ENCODE peak calls at places on chromosomes 5 and 9, in seven cellular contexts. I, R, S, Q, T, O and Z are unnamed samples.

GRCh38 chr9:131701789-131702337 is 38.0 kb downstream of the RAPGEF1 start:
- DNase-seq in R (no peak), T (no peak), I (no peak), Q (no peak), S (no peak), O (no peak), Z (no peak)

GRCh38 chr9:37956423-37956820 is 52.5 kb upstream of the SLC25A51 start:
- DNase-seq in T (no peak), S (no peak), O (no peak), I (no peak), R (no peak), Q (no peak), Z (no peak)

GRCh38 chr9:3290231-3290840 is 235.5 kb downstream of the RFX3 start:
- DNase-seq in R (no peak), S (no peak), T (peak; percentile 12), O (no peak), I (no peak), Q (no peak), Z (no peak)

GRCh38 chr5:71695561-71695960 is 23.5 kb upstream of the CARTPT start:
- DNase-seq in O (no peak), T (no peak), Q (no peak), R (no peak), S (no peak), I (no peak), Z (no peak)

GRCh38 chr5:138528208-138528607 is 14.8 kb downstream of the ETF1 start:
- DNase-seq in S (no peak), Q (no peak), I (no peak), O (no peak), T (no peak), R (no peak), Z (no peak)

GRCh38 chr5:32712463-32713395 is 1.6 kb downstream of the NPR3 start:
- DNase-seq in T (no peak), R (no peak), O (peak; percentile 8), I (no peak), Q (no peak), S (no peak), Z (peak; percentile 43)

GRCh38 chr5:3175416-3175815 is 420.2 kb upstream of the IRX1 start:
- DNase-seq in I (no peak), R (no peak), S (no peak), T (no peak), Q (no peak), O (no peak), Z (no peak)

GRCh38 chr5:125277494-125278154 is 531.2 kb upstream of the ZNF608 start:
- DNase-seq in I (peak; percentile 72), S (no peak), Q (no peak), O (no peak), R (no peak), T (no peak), Z (peak; percentile 54)

GRCh38 chr9:119366909-119367690 is 2.1 kb downstream of the BRINP1 start:
- DNase-seq in I (no peak), S (no peak), Q (no peak), T (no peak), R (no peak), O (peak; percentile 23), Z (no peak)

GRCh38 chr9:104808030-104808614 is 44.2 kb downstream of the NIPSNAP3B start:
- DNase-seq in I (no peak), T (peak; percentile 41), S (no peak), R (no peak), Q (no peak), O (peak; percentile 18), Z (peak; percentile 53)

GRCh38 chr9:78358329-78359051 is 61.6 kb downstream of the PSAT1 start:
- DNase-seq in O (no peak), S (no peak), T (no peak), I (no peak), R (no peak), Q (no peak), Z (no peak)

GRCh38 chr9:74519419-74519818 is 22.3 kb downstream of the RORB start:
- DNase-seq in R (no peak), S (no peak), O (no peak), Q (no peak), T (no peak), I (no peak), Z (no peak)

GRCh38 chr9:124040186-124040920 is 28.8 kb downstream of the LHX2 start:
- DNase-seq in O (no peak), R (no peak), I (no peak), T (no peak), S (no peak), Q (no peak), Z (peak; percentile 73)

GRCh38 chr5:873328-873727 is 19.3 kb downstream of the BRD9 start:
- DNase-seq in I (no peak), O (no peak), S (peak; percentile 10), T (no peak), R (no peak), Q (no peak), Z (no peak)

GRCh38 chr5:134003064-134003956 is 1.5 kb downstream of the VDAC1 start:
- DNase-seq in S (no peak), R (no peak), Q (peak; percentile 11), I (no peak), T (no peak), O (no peak), Z (peak; percentile 53)

GRCh38 chr5:59587489-59588337 is 305.8 kb downstream of the PDE4D start:
- DNase-seq in I (no peak), Q (no peak), O (peak; percentile 93), R (no peak), S (peak; percentile 49), T (peak; percentile 60), Z (peak; percentile 73)

GRCh38 chr9:78296208-78296892 is 575 bp upstream of the PSAT1 start:
- DNase-seq in R (no peak), O (peak; percentile 81), Q (no peak), T (peak; percentile 8), I (no peak), S (peak; percentile 37), Z (peak; percentile 47)

GRCh38 chr9:91817106-91817492 is 132.9 kb downstream of the ROR2 start:
- DNase-seq in T (no peak), Q (no peak), R (no peak), S (no peak), I (no peak), O (no peak), Z (no peak)

GRCh38 chr5:136311999-136312398 is 53.3 kb downstream of the TRPC7 start:
- DNase-seq in O (no peak), S (no peak), R (no peak), Q (no peak), T (no peak), I (no peak), Z (no peak)

GRCh38 chr5:53080271-53080670 is 29.3 kb downstream of the MOCS2 start:
- DNase-seq in S (no peak), R (no peak), Q (no peak), T (no peak), I (no peak), O (no peak), Z (no peak)

GRCh38 chr9:107648153-107648716 is 158.7 kb upstream of the KLF4 start:
- DNase-seq in R (no peak), O (no peak), T (no peak), Q (no peak), S (no peak), I (no peak), Z (no peak)

GRCh38 chr9:134134949-134135342 is 936 bp upstream of the WDR5 start:
- DNase-seq in R (peak; percentile 54), I (no peak), Q (no peak), S (no peak), O (no peak), T (peak; percentile 29), Z (no peak)

GRCh38 chr5:40838076-40838475 is 3.1 kb upstream of the RPL37 start:
- DNase-seq in T (no peak), S (no peak), I (no peak), R (no peak), Q (peak; percentile 17), O (no peak), Z (no peak)

GRCh38 chr5:143101740-143102386 is 301.6 kb downstream of the NR3C1 start:
- DNase-seq in I (no peak), Q (no peak), R (no peak), S (no peak), O (peak; percentile 17), T (no peak), Z (no peak)

GRCh38 chr9:71587576-71588362 is 180.5 kb downstream of the CEMIP2 start:
- DNase-seq in I (no peak), O (no peak), S (no peak), T (no peak), R (no peak), Q (no peak), Z (peak; percentile 76)

GRCh38 chr9:121780641-121781040 is 129.2 kb downstream of the DAB2IP start:
- DNase-seq in I (no peak), Q (no peak), O (peak; percentile 20), T (no peak), S (no peak), R (no peak), Z (no peak)

GRCh38 chr5:102483736-102484135 is 15.1 kb downstream of the SLCO6A1 start:
- DNase-seq in O (no peak), I (no peak), T (no peak), S (no peak), R (no peak), Q (no peak), Z (peak; percentile 62)

GRCh38 chr9:6870650-6871477 is 113.1 kb downstream of the KDM4C start:
- DNase-seq in S (no peak), R (no peak), O (peak; percentile 51), T (no peak), Q (no peak), I (no peak), Z (no peak)

GRCh38 chr9:82645591-82645990 is 417.4 kb downstream of the RASEF start:
- DNase-seq in I (no peak), S (no peak), Q (no peak), R (no peak), T (no peak), O (no peak), Z (no peak)

GRCh38 chr5:169856571-169856970 is 123.7 kb downstream of the INSYN2B start:
- DNase-seq in Q (no peak), S (no peak), O (no peak), I (no peak), T (no peak), R (no peak), Z (peak; percentile 79)

GRCh38 chr9:108609227-108609894 is 246.4 kb downstream of the ACTL7B start:
- DNase-seq in Q (no peak), R (no peak), O (no peak), S (no peak), I (no peak), T (no peak), Z (peak; percentile 5)

GRCh38 chr5:126383755-126384154 is 39.5 kb upstream of the GRAMD2B start:
- DNase-seq in I (no peak), Q (no peak), R (no peak), T (no peak), O (no peak), S (no peak), Z (no peak)